ENCODE peak calls at places on chromosomes 4 and X, in six cellular contexts. M, P, E, T, B and L are unnamed samples.

GRCh38 chrX:151974336-151975227 is at the start of gene GABRE:
- DNase-seq in B (peak), E (peak), P (peak), M (peak), T (peak), L (peak)

GRCh38 chr4:188178276-188178675 is 39.0 kb downstream of the TRIML1 start:
- DNase-seq in M (no peak), E (no peak), T (no peak), B (no peak), P (no peak), L (no peak)

GRCh38 chrX:2700405-2701320 is 9.6 kb downstream of the CD99 start:
- DNase-seq in E (no peak), T (no peak), M (no peak), P (no peak), B (no peak), L (no peak)

GRCh38 chr4:17058506-17058905 is 160.1 kb upstream of the LDB2 start:
- DNase-seq in P (peak), E (no peak), M (no peak), T (no peak), B (no peak), L (peak)

GRCh38 chrX:40201486-40201885 is 103.7 kb upstream of the BCOR start:
- DNase-seq in P (no peak), M (no peak), E (no peak), B (no peak), T (no peak), L (no peak)

GRCh38 chrX:150362599-150363481 is at the start of gene MAMLD1:
- DNase-seq in E (peak), T (peak), B (peak), P (peak), M (peak), L (peak)

GRCh38 chrX:11929476-11929875 is 171.4 kb downstream of the MSL3 start:
- DNase-seq in M (no peak), E (no peak), P (no peak), T (no peak), B (no peak), L (no peak)

GRCh38 chr4:8147231-8147970 is 11.2 kb downstream of the ABLIM2 start:
- DNase-seq in E (no peak), M (no peak), T (no peak), B (no peak), P (no peak), L (no peak)

GRCh38 chr4:181860157-181860556 is 383.0 kb upstream of the TENM3 start:
- DNase-seq in M (peak), P (peak), T (no peak), E (no peak), B (no peak), L (peak)

GRCh38 chr4:81594495-81595169 is 122.9 kb upstream of the RASGEF1B start:
- DNase-seq in P (no peak), E (no peak), B (no peak), M (no peak), T (no peak), L (no peak)

GRCh38 chr4:2252530-2252924 is 9.4 kb downstream of the MXD4 start:
- DNase-seq in P (no peak), B (peak), E (peak), M (no peak), T (no peak), L (no peak)

GRCh38 chr4:87977521-87978278 is 2.2 kb downstream of the SPP1 start:
- DNase-seq in P (peak), E (no peak), B (no peak), T (no peak), M (no peak), L (no peak)

GRCh38 chrX:100643943-100644587 is at the start of gene SRPX2:
- DNase-seq in T (peak), B (no peak), E (no peak), M (peak), P (peak), L (peak)

GRCh38 chrX:119406739-119407138 is 7.6 kb downstream of the SLC25A43 start:
- DNase-seq in B (no peak), E (no peak), T (no peak), M (no peak), P (no peak), L (no peak)

GRCh38 chrX:129665916-129666644 is 11.3 kb upstream of the APLN start:
- DNase-seq in E (no peak), B (no peak), M (peak), T (no peak), P (no peak), L (peak)

GRCh38 chr4:20591571-20592455 is 108.4 kb upstream of the PACRGL start:
- DNase-seq in B (no peak), T (no peak), E (no peak), M (no peak), P (no peak), L (no peak)

GRCh38 chr4:98510757-98511517 is 147.5 kb downstream of the TSPAN5 start:
- DNase-seq in B (no peak), M (peak), T (no peak), P (no peak), E (no peak), L (peak)

GRCh38 chr4:54082168-54082567 is 17.8 kb upstream of the CHIC2 start:
- DNase-seq in E (no peak), T (no peak), M (peak), P (no peak), B (no peak), L (peak)

GRCh38 chr4:47002593-47002992 is 9.2 kb upstream of the GABRA4 start:
- DNase-seq in P (no peak), M (peak), E (no peak), T (no peak), B (no peak), L (peak)

GRCh38 chr4:182880387-182881356 is 36.5 kb downstream of the DCTD start:
- DNase-seq in T (peak), M (peak), B (no peak), P (peak), E (no peak), L (peak)
- H3K4me3 ChIP-seq in T (no peak), M (no peak), B (no peak), P (no peak), E (no peak), L (no peak)

GRCh38 chrX:23626651-23627050 is 40.6 kb upstream of the PRDX4 start:
- DNase-seq in B (no peak), M (no peak), T (no peak), P (no peak), E (no peak), L (no peak)
- TF ChIP-seq CTCF in B (no peak), M (peak), T (no peak), P (no peak), E (no peak), L (peak)

DNA sequence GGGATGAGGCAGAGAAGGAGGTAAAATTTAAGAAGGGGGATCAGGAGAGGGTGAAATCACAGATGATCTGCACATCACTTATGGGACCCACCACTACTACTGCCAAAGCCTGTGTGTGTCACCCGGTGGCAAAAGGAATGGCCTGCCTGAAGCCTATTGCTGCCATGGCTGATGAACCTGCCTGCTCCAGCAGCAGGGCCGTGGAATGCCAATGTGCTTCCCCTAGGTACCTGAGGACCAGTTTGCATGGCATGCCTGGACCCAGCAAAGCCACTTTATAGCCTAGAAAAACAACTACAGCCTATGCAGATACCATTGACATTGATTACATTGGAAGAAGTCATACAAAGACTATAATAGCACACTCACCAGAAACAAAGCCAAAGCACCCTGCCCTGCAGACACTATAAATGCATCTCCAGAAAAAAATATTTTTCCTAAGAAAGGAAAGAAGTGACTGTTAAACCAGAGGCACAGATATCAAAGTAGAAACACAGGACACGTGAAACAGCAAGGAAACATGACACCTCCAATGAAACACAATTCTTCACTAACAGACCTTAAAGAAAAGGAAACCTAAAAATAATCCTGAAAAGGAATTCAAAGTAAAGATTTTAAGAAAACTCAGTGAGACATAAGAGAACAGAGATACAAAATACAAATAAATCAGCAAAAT is 680.7 kb upstream of the GRID2 start:
- DNase-seq in T (no peak), E (no peak), M (no peak), B (no peak), P (no peak), L (no peak)
- H3K4me3 ChIP-seq in T (no peak), E (no peak), M (no peak), B (no peak), P (no peak), L (no peak)

DNA sequence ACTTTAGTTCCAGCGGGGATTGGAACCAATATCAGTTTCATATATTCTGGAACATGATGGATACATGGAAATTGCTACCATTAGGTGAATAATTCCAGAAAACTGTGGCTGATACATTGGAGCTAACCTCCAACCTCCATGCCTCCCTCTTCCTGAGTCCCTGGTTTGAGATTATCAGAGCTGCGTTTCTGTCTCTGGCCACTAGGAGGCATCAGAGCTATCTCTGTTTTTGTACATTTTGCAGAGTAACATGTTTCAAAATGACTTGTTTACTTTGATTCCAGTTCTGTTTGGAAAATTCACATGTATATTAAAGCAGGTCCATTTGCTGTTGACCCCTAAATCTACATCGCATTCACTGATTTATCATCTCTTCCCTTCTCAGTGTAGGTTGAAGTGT is 2.4 kb upstream of the RAB40AL start:
- DNase-seq in B (no peak), T (no peak), E (peak), P (peak), M (peak), L (peak)
- TF ChIP-seq CTCF in B (peak), T (peak), E (peak), P (peak), M (peak), L (peak)

GRCh38 chrX:137549846-137550534 is 15.9 kb upstream of the ZIC3 start:
- DNase-seq in P (no peak), E (no peak), M (no peak), B (no peak), T (no peak), L (no peak)
- H3K4me3 ChIP-seq in P (no peak), E (no peak), M (peak), B (no peak), T (no peak), L (no peak)

DNA sequence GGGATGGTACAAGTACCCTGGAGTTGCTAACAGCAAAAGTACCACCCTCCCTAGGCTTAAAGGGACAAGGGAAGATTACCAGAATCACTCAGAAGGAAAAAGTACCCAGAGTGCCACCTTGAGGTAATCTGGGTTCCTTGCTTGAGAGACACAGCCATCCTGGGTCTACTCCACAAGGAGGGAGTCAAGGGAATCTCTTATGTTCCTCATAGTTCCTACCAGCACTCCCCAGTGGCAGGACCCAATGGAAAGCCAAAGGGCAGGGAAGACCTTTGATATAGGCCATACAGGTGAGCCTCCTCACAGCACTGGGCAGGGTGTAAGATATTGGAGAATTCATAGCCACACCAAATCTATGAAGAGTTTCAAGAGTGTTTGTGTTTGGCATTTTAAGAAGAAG is 5.7 kb downstream of the IL2 start:
- DNase-seq in B (no peak), E (peak), T (no peak), M (peak), P (peak), L (peak)
- TF ChIP-seq CTCF in B (no peak), E (peak), T (no peak), M (peak), P (no peak), L (peak)

GRCh38 chr4:83629945-83630684 is 94.2 kb downstream of the GPAT3 start:
- DNase-seq in B (peak), P (no peak), M (peak), T (no peak), E (no peak), L (peak)

GRCh38 chr4:83631066-83631465 is 95.2 kb downstream of the GPAT3 start:
- DNase-seq in M (peak), B (no peak), P (no peak), E (no peak), T (no peak), L (peak)

GRCh38 chr4:83626245-83626843 is 90.4 kb downstream of the GPAT3 start:
- DNase-seq in E (no peak), M (no peak), P (no peak), T (no peak), B (no peak), L (no peak)

GRCh38 chr4:83625807-83626206 is 89.9 kb downstream of the GPAT3 start:
- DNase-seq in E (no peak), P (no peak), T (no peak), M (no peak), B (no peak), L (peak)
- H3K4me3 ChIP-seq in E (no peak), P (no peak), T (no peak), M (no peak), B (no peak), L (no peak)